ENCODE peak calls at places on chromosomes 13 and 19, in nine cellular contexts. One of them, this sample, is unnamed. For H3K4me1, H3K27me3 and H3K36me3, the result is how much of the 10 kb centered on the place peaks cover.

GRCh38 chr13:88436974-88437373 is 765.8 kb downstream of the SLITRK5 start:
- DNase-seq in astrocyte: no peak
- DNase-seq in left lung: no peak
- DNase-seq in BE2C: no peak
- DNase-seq in tibial nerve: no peak
- DNase-seq in Karpas-422: peak
- DNase-seq in SJSA1: no peak
- DNase-seq in HCT116: no peak
- DNase-seq in upper lobe of left lung: no peak
- DNase-seq in this sample: no peak

GRCh38 chr19:14118165-14119051 is 846 bp upstream of the PRKACA start:
- DNase-seq in BE2C: peak
- DNase-seq in HCT116: no peak
- DNase-seq in astrocyte: peak
- DNase-seq in Karpas-422: peak
- DNase-seq in upper lobe of left lung: no peak
- DNase-seq in tibial nerve: peak
- DNase-seq in left lung: peak
- DNase-seq in SJSA1: peak
- DNase-seq in this sample: peak

GRCh38 chr19:7191946-7192691 is 102.1 kb downstream of the INSR start:
- DNase-seq in Karpas-422: no peak
- DNase-seq in SJSA1: no peak
- DNase-seq in left lung: no peak
- DNase-seq in tibial nerve: no peak
- DNase-seq in astrocyte: no peak
- DNase-seq in HCT116: no peak
- DNase-seq in upper lobe of left lung: no peak
- DNase-seq in BE2C: no peak
- DNase-seq in this sample: no peak

GRCh38 chr19:42252365-42253244 is 2.3 kb downstream of the ERF start:
- DNase-seq in upper lobe of left lung: no peak
- DNase-seq in astrocyte: no peak
- DNase-seq in left lung: no peak
- DNase-seq in BE2C: no peak
- DNase-seq in Karpas-422: no peak
- DNase-seq in SJSA1: peak
- DNase-seq in HCT116: no peak
- DNase-seq in tibial nerve: no peak
- DNase-seq in this sample: no peak

GRCh38 chr19:29119582-29119981 is 93.4 kb downstream of the UQCRFS1 start:
- DNase-seq in left lung: no peak
- DNase-seq in astrocyte: no peak
- DNase-seq in tibial nerve: no peak
- DNase-seq in upper lobe of left lung: no peak
- DNase-seq in Karpas-422: no peak
- DNase-seq in HCT116: no peak
- DNase-seq in BE2C: no peak
- DNase-seq in SJSA1: no peak
- DNase-seq in this sample: no peak

GRCh38 chr19:11296264-11296663 is 304 bp downstream of the TSPAN16 start:
- DNase-seq in BE2C: no peak
- DNase-seq in left lung: peak
- DNase-seq in HCT116: no peak
- DNase-seq in astrocyte: no peak
- DNase-seq in upper lobe of left lung: no peak
- DNase-seq in Karpas-422: no peak
- DNase-seq in SJSA1: no peak
- DNase-seq in tibial nerve: peak
- DNase-seq in this sample: no peak

GRCh38 chr19:4144666-4145261 is 8.7 kb upstream of the CREB3L3 start:
- DNase-seq in left lung: no peak
- DNase-seq in HCT116: peak
- DNase-seq in Karpas-422: no peak
- DNase-seq in tibial nerve: no peak
- DNase-seq in BE2C: no peak
- DNase-seq in upper lobe of left lung: peak
- DNase-seq in astrocyte: no peak
- DNase-seq in SJSA1: no peak
- DNase-seq in this sample: no peak

GRCh38 chr19:18156841-18157464 is 4.0 kb downstream of the PIK3R2 start:
- DNase-seq in HCT116: peak
- DNase-seq in Karpas-422: no peak
- DNase-seq in BE2C: peak
- DNase-seq in left lung: peak
- DNase-seq in tibial nerve: peak
- DNase-seq in SJSA1: no peak
- DNase-seq in astrocyte: peak
- DNase-seq in upper lobe of left lung: peak
- DNase-seq in this sample: peak

GRCh38 chr13:32456591-32456990 is 28.7 kb upstream of the N4BP2L1 start:
- DNase-seq in tibial nerve: no peak
- DNase-seq in left lung: no peak
- DNase-seq in upper lobe of left lung: no peak
- DNase-seq in SJSA1: no peak
- DNase-seq in HCT116: no peak
- DNase-seq in BE2C: no peak
- DNase-seq in astrocyte: no peak
- DNase-seq in Karpas-422: no peak
- DNase-seq in this sample: no peak

GRCh38 chr13:85665286-85665685 is 133.9 kb downstream of the SLITRK6 start:
- DNase-seq in SJSA1: no peak
- DNase-seq in astrocyte: peak
- DNase-seq in HCT116: no peak
- DNase-seq in tibial nerve: no peak
- DNase-seq in BE2C: no peak
- DNase-seq in left lung: no peak
- DNase-seq in Karpas-422: no peak
- DNase-seq in upper lobe of left lung: no peak
- DNase-seq in this sample: no peak

GRCh38 chr13:85661639-85662038 is 137.6 kb downstream of the SLITRK6 start:
- DNase-seq in HCT116: no peak
- DNase-seq in left lung: no peak
- DNase-seq in astrocyte: no peak
- DNase-seq in upper lobe of left lung: no peak
- DNase-seq in SJSA1: no peak
- DNase-seq in BE2C: no peak
- DNase-seq in tibial nerve: no peak
- DNase-seq in Karpas-422: no peak
- DNase-seq in this sample: no peak

GRCh38 chr13:85666356-85666755 is 132.9 kb downstream of the SLITRK6 start:
- DNase-seq in tibial nerve: no peak
- DNase-seq in upper lobe of left lung: no peak
- DNase-seq in left lung: no peak
- DNase-seq in BE2C: no peak
- DNase-seq in SJSA1: no peak
- DNase-seq in astrocyte: no peak
- DNase-seq in Karpas-422: no peak
- DNase-seq in HCT116: no peak
- DNase-seq in this sample: no peak
- H3K4me1 ChIP-seq in tibial nerve: under half
- H3K4me1 ChIP-seq in upper lobe of left lung: under half
- H3K4me1 ChIP-seq in left lung: under half
- H3K4me1 ChIP-seq in BE2C: under half
- H3K4me1 ChIP-seq in SJSA1: under half
- H3K4me1 ChIP-seq in astrocyte: under half
- H3K4me1 ChIP-seq in Karpas-422: under half
- H3K4me1 ChIP-seq in HCT116: under half
- H3K4me1 ChIP-seq in this sample: under half

GRCh38 chr19:1514986-1515721 is 2.3 kb upstream of the ADAMTSL5 start:
- DNase-seq in HCT116: no peak
- DNase-seq in BE2C: no peak
- DNase-seq in left lung: no peak
- DNase-seq in tibial nerve: no peak
- DNase-seq in astrocyte: no peak
- DNase-seq in SJSA1: no peak
- DNase-seq in Karpas-422: no peak
- DNase-seq in upper lobe of left lung: no peak
- DNase-seq in this sample: no peak
- H3K27me3 ChIP-seq in HCT116: under half
- H3K27me3 ChIP-seq in BE2C: under half
- H3K27me3 ChIP-seq in left lung: under half
- H3K27me3 ChIP-seq in tibial nerve: half or more
- H3K27me3 ChIP-seq in astrocyte: under half
- H3K27me3 ChIP-seq in SJSA1: under half
- H3K27me3 ChIP-seq in Karpas-422: under half
- H3K27me3 ChIP-seq in upper lobe of left lung: under half
- H3K27me3 ChIP-seq in this sample: under half

GRCh38 chr19:5215431-5215830 is 125.2 kb downstream of the PTPRS start:
- DNase-seq in BE2C: no peak
- DNase-seq in Karpas-422: no peak
- DNase-seq in SJSA1: no peak
- DNase-seq in astrocyte: no peak
- DNase-seq in left lung: no peak
- DNase-seq in HCT116: no peak
- DNase-seq in upper lobe of left lung: no peak
- DNase-seq in tibial nerve: no peak
- DNase-seq in this sample: no peak

GRCh38 chr19:5217171-5217570 is 123.4 kb downstream of the PTPRS start:
- DNase-seq in upper lobe of left lung: no peak
- DNase-seq in tibial nerve: no peak
- DNase-seq in SJSA1: no peak
- DNase-seq in left lung: no peak
- DNase-seq in Karpas-422: no peak
- DNase-seq in astrocyte: no peak
- DNase-seq in HCT116: no peak
- DNase-seq in BE2C: no peak
- DNase-seq in this sample: no peak

GRCh38 chr19:5214371-5214770 is 126.2 kb downstream of the PTPRS start:
- DNase-seq in Karpas-422: no peak
- DNase-seq in astrocyte: no peak
- DNase-seq in SJSA1: no peak
- DNase-seq in tibial nerve: no peak
- DNase-seq in BE2C: no peak
- DNase-seq in left lung: no peak
- DNase-seq in HCT116: no peak
- DNase-seq in upper lobe of left lung: no peak
- DNase-seq in this sample: no peak

GRCh38 chr19:5214902-5215301 is 125.7 kb downstream of the PTPRS start:
- DNase-seq in Karpas-422: no peak
- DNase-seq in upper lobe of left lung: no peak
- DNase-seq in tibial nerve: no peak
- DNase-seq in astrocyte: no peak
- DNase-seq in SJSA1: no peak
- DNase-seq in left lung: no peak
- DNase-seq in BE2C: no peak
- DNase-seq in HCT116: no peak
- DNase-seq in this sample: no peak

GRCh38 chr19:5216141-5216847 is 124.3 kb downstream of the PTPRS start:
- DNase-seq in HCT116: no peak
- DNase-seq in left lung: no peak
- DNase-seq in SJSA1: no peak
- DNase-seq in astrocyte: no peak
- DNase-seq in Karpas-422: no peak
- DNase-seq in upper lobe of left lung: no peak
- DNase-seq in tibial nerve: no peak
- DNase-seq in BE2C: no peak
- DNase-seq in this sample: no peak
- H3K36me3 ChIP-seq in HCT116: under half
- H3K36me3 ChIP-seq in left lung: half or more
- H3K36me3 ChIP-seq in SJSA1: under half
- H3K36me3 ChIP-seq in astrocyte: under half
- H3K36me3 ChIP-seq in Karpas-422: under half
- H3K36me3 ChIP-seq in upper lobe of left lung: half or more
- H3K36me3 ChIP-seq in tibial nerve: half or more
- H3K36me3 ChIP-seq in BE2C: half or more
- H3K36me3 ChIP-seq in this sample: under half

GRCh38 chr19:13097331-13098258 is 5.1 kb downstream of the LYL1 start:
- DNase-seq in BE2C: no peak
- DNase-seq in HCT116: no peak
- DNase-seq in upper lobe of left lung: peak
- DNase-seq in astrocyte: no peak
- DNase-seq in SJSA1: no peak
- DNase-seq in tibial nerve: peak
- DNase-seq in Karpas-422: peak
- DNase-seq in left lung: peak
- DNase-seq in this sample: peak
- H3K4me1 ChIP-seq in BE2C: under half
- H3K4me1 ChIP-seq in HCT116: under half
- H3K4me1 ChIP-seq in upper lobe of left lung: half or more
- H3K4me1 ChIP-seq in astrocyte: under half
- H3K4me1 ChIP-seq in SJSA1: under half
- H3K4me1 ChIP-seq in tibial nerve: half or more
- H3K4me1 ChIP-seq in Karpas-422: half or more
- H3K4me1 ChIP-seq in left lung: under half
- H3K4me1 ChIP-seq in this sample: under half

DNA sequence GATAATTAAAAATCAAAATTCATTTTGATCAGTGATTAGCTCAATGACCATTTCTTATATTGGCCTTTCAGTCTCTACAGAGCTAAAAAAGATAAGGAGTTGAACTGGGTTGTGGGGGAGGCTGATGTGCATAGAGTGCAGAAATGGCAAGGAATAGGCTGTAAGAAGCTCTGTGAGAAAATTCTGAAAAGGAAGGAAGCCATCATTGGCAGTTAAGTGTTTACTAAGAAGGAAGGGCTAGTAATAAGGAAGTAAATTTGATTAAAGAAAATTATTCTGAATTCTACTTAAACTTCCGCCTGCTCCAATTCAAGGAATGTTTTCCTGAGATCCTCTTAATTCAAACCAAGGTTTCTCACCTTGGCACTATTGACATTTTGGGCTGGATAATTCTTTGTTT is 187.5 kb downstream of the MZT1 start:
- DNase-seq in HCT116: no peak
- DNase-seq in upper lobe of left lung: no peak
- DNase-seq in left lung: no peak
- DNase-seq in tibial nerve: no peak
- DNase-seq in BE2C: no peak
- DNase-seq in SJSA1: no peak
- DNase-seq in Karpas-422: no peak
- DNase-seq in astrocyte: no peak
- DNase-seq in this sample: no peak
- H3K27me3 ChIP-seq in HCT116: under half
- H3K27me3 ChIP-seq in upper lobe of left lung: under half
- H3K27me3 ChIP-seq in left lung: under half
- H3K27me3 ChIP-seq in tibial nerve: under half
- H3K27me3 ChIP-seq in BE2C: under half
- H3K27me3 ChIP-seq in SJSA1: under half
- H3K27me3 ChIP-seq in Karpas-422: under half
- H3K27me3 ChIP-seq in astrocyte: under half
- H3K27me3 ChIP-seq in this sample: under half

This sample was measured in aorta.